ENCODE peak calls at places on chromosomes 7 and 10, in four cellular contexts. S is HCT116, A is GM23248, T is A549. X is an unnamed sample.

GRCh38 chr10:34094146-34094696 is 720.9 kb downstream of the PARD3 start:
- DNase-seq in S (no peak), T (no peak), A (no peak), X (no peak)

GRCh38 chr10:19347592-19347991 is 299.0 kb downstream of the MALRD1 start:
- DNase-seq in A (peak; percentile 4), S (no peak), T (peak; percentile 2), X (no peak)

GRCh38 chr10:52644678-52645434 is 127.7 kb downstream of the MBL2 start:
- DNase-seq in S (peak; percentile 51), A (peak; percentile 64), T (peak; percentile 54), X (peak; percentile 1)

GRCh38 chr7:80681272-80681885 is 42.9 kb downstream of the CD36 start:
- DNase-seq in T (peak; percentile 54), A (peak; percentile 65), S (peak; percentile 45), X (no peak)

GRCh38 chr7:134636008-134636449 is 10.6 kb upstream of the BPGM start:
- DNase-seq in A (no peak), S (no peak), T (no peak), X (no peak)

GRCh38 chr10:114550756-114551290 is 107.3 kb downstream of the ABLIM1 start:
- DNase-seq in S (peak; percentile 32), T (peak; percentile 17), A (peak; percentile 73), X (no peak)

GRCh38 chr10:35854661-35855060 is 212.6 kb upstream of the FZD8 start:
- DNase-seq in S (no peak), A (peak; percentile 28), T (no peak), X (no peak)

GRCh38 chr7:23100697-23101096 is 4.9 kb upstream of the KLHL7 start:
- DNase-seq in A (no peak), S (no peak), T (no peak), X (no peak)

GRCh38 chr7:27709137-27710075 is 30.6 kb upstream of the TAX1BP1 start:
- DNase-seq in S (no peak), A (peak; percentile 73), T (no peak), X (no peak)

DNA sequence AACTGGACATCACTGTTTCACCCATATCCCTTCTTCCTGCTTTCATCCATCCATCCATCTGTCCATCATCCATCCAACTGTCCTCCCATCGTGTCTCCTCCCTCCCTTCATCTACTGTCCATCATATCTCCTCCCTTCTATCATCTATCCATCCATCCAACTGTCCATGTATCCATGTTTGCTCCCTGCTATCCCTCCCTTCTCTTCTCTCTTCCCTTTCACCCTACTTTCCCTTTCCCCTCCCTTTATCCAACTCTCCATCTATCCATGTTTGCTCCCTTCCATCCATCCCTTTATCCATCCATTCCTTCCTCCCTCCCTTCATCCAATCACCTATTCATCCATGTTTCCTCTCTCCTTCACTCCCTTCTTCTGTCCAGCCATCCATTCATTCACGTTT is 92.6 kb upstream of the CTBP2 start:
- DNase-seq in S (no peak), A (no peak), T (no peak), X (no peak)
- H3K4me2 ChIP-seq in S (no peak overlapping the region), A (no peak overlapping the region), T (no peak overlapping the region), X (no peak overlapping the region)

DNA sequence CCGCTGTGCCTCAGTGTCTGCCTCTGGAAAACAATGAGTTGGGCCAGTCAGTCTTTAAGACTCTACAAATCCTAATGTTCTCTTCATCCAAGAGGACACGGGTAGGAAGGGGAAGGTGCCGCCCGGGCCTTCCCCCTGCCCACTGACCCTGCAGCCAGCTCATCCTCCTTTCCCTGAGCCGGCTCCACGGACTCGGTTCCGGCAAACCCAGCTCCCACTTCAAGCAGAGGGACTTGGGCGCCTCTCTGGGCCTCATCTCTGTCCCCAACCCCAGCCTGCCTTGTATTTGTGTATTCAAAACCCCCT is 95.6 kb downstream of the C10orf105 start:
- DNase-seq in S (no peak), T (no peak), A (no peak), X (no peak)
- H3K4me2 ChIP-seq in S (no peak overlapping the region), T (no peak overlapping the region), A (no peak overlapping the region), X (no peak overlapping the region)

DNA sequence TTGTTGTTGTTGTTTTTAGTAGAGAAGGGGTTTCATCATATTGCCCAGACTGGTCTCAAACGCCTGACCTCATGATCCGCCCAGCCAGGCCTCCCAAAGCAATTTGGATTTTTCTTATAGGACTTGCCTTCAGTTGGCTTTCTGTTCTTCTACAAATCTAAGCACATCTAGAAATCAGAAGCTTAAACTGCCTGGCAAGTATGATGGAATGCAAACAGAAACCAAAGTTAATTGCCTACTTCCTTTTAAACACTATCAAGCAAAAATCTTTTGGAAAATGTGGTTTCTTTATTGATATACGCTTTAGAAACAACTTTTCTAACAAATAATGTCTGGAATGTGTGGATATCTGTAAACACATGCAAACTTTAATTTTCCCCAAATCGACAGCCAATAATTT is 64.9 kb downstream of the USP6NL start:
- DNase-seq in A (peak; percentile 42), S (no peak), T (no peak), X (no peak)
- H3K4me2 ChIP-seq in A (peak overlapping the region; percentile 86), S (no peak overlapping the region), T (no peak overlapping the region), X (no peak overlapping the region)

GRCh38 chr10:26780106-26780792 is 80.5 kb downstream of the ABI1 start:
- DNase-seq in A (no peak), T (no peak), S (no peak), X (no peak)
- H3K4me2 ChIP-seq in A (peak overlapping the region; percentile 1), T (peak overlapping the region; percentile 59), S (peak overlapping the region; percentile 71), X (peak overlapping the region; percentile 86)

DNA sequence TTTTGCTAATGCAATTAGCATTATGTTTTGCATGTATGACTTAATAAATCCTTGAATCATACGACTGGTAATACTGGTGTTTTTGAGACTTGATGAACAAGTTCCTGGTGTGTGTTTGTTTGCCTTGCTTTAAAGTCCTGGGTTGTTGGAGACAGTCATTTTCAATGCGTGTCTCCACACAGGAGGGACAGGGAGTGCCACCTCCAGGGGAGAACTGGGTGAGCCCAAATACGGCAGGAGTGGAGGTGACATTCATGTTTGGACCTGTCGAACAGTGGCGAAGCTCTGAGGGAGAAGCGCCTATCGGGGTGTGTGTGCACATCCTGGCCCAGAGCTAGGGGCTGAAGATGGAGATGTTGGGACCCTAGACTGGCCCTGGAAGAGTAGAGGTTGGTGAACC is 43.8 kb downstream of the DAGLB start:
- DNase-seq in S (no peak), T (no peak), A (no peak), X (peak; percentile 68)
- H3K4me2 ChIP-seq in S (no peak overlapping the region), T (no peak overlapping the region), A (no peak overlapping the region), X (peak overlapping the region; percentile 60)

GRCh38 chr10:60040003-60040662 is 133.8 kb upstream of the CCDC6 start:
- DNase-seq in S (no peak), T (no peak), A (no peak), X (no peak)
- H3K4me2 ChIP-seq in S (no peak overlapping the region), T (no peak overlapping the region), A (no peak overlapping the region), X (no peak overlapping the region)

GRCh38 chr10:14949291-14949690 is 4.6 kb downstream of the DCLRE1C start:
- DNase-seq in T (no peak), S (no peak), A (no peak), X (no peak)
- H3K4me2 ChIP-seq in T (no peak overlapping the region), S (no peak overlapping the region), A (no peak overlapping the region), X (no peak overlapping the region)

GRCh38 chr7:157046681-157047080 is 36.2 kb upstream of the MNX1 start:
- DNase-seq in T (no peak), S (no peak), A (peak; percentile 94), X (peak; percentile 99)

GRCh38 chr7:157044943-157045660 is 34.6 kb upstream of the MNX1 start:
- DNase-seq in S (no peak), T (no peak), A (no peak), X (peak; percentile 9)

GRCh38 chr7:157043745-157044144 is 33.3 kb upstream of the MNX1 start:
- DNase-seq in A (peak; percentile 95), T (no peak), S (no peak), X (no peak)

GRCh38 chr7:157044151-157044687 is 33.8 kb upstream of the MNX1 start:
- DNase-seq in A (peak; percentile 69), T (no peak), S (no peak), X (no peak)

GRCh38 chr7:157047148-157047547 is 36.7 kb upstream of the MNX1 start:
- DNase-seq in T (peak; percentile 13), S (no peak), A (no peak), X (peak; percentile 28)
- H3K4me2 ChIP-seq in T (peak overlapping the region; percentile 8), S (no peak overlapping the region), A (peak overlapping the region; percentile 24), X (peak overlapping the region; percentile 77)

DNA sequence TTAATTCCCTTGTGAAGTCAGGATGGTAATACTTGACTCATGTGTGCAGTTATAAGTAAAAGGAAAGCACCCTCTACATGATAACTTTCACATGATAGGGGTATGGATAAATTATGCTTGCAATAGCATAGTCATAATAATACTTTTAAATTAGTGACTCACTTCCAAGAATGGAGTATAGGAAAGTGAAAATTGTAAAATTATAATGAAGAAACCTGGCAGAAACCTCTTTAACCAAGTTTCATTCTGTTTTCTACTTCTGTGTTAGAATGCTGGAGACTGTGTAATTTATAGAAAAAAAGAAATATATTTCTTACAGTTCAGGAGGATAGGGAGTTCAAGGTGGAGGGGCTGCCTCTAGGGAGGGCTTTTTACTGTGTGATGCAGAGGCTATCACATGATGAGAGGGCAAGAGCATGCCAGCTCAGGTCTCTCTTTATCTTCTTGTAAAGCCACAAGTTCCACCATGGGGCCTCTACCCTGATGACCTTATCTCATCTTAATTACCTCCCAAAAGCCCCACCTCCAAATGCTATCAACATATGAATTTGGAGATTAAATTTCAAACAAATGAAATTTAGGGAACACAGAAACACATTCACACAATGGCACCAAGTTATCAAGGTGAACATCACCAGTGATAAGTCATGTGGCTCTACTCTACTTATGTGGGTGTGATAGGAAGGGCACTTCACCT is 43.2 kb downstream of the HDAC9 start:
- DNase-seq in S (no peak), A (no peak), T (no peak), X (no peak)
- H3K4me2 ChIP-seq in S (no peak overlapping the region), A (no peak overlapping the region), T (no peak overlapping the region), X (no peak overlapping the region)

X was measured in keratinocyte.